ENCODE peak calls at places on chromosomes 1 and 21, in four cellular contexts. H is psoas muscle, X is heart left ventricle, C is mesendoderm. E is an unnamed sample. For H3K4me1, the result is how much of the 10 kb centered on the place peaks cover.

GRCh38 chr1:66876664-66877063 is 48.0 kb downstream of the DNAI4 start:
- DNase-seq in H (no peak), X (no peak), C (peak), E (no peak)

GRCh38 chr1:59008599-59009347 is 224.9 kb upstream of the JUN start:
- DNase-seq in H (peak), X (no peak), C (peak), E (no peak)

GRCh38 chr21:28160378-28160777 is 832.3 kb downstream of the LTN1 start:
- DNase-seq in H (peak), X (no peak), C (no peak), E (no peak)

GRCh38 chr1:221419513-221420088 is 322.3 kb downstream of the DUSP10 start:
- DNase-seq in H (no peak), X (no peak), C (no peak), E (no peak)

GRCh38 chr1:19723874-19724273 is 59.2 kb downstream of the HTR6 start:
- DNase-seq in H (no peak), X (no peak), C (peak), E (no peak)

GRCh38 chr1:10726355-10726754 is 70.1 kb downstream of the CASZ1 start:
- DNase-seq in H (peak), X (peak), C (no peak), E (no peak)

GRCh38 chr1:229788004-229788403 is 162.0 kb downstream of the URB2 start:
- DNase-seq in H (no peak), X (no peak), C (no peak), E (no peak)

GRCh38 chr1:53627666-53628065 is 111.3 kb downstream of the GLIS1 start:
- DNase-seq in H (no peak), X (no peak), C (no peak), E (no peak)

GRCh38 chr21:17660862-17661261 is 48.2 kb upstream of the BTG3 start:
- DNase-seq in H (no peak), X (no peak), C (no peak), E (no peak)

GRCh38 chr1:28573564-28573963 is 18.5 kb upstream of the RAB42 start:
- DNase-seq in H (no peak), X (no peak), C (no peak), E (no peak)

GRCh38 chr1:234256359-234256758 is 116.9 kb upstream of the COA6 start:
- DNase-seq in H (no peak), X (no peak), C (no peak), E (no peak)

GRCh38 chr1:99811075-99811474 is 39.1 kb upstream of the AGL start:
- DNase-seq in H (no peak), X (no peak), C (no peak), E (no peak)

GRCh38 chr1:234912541-234913312 is 215.9 kb downstream of the TOMM20 start:
- DNase-seq in H (no peak), X (no peak), C (no peak), E (no peak)

GRCh38 chr1:82487778-82488177 is 687.0 kb downstream of the ADGRL2 start:
- DNase-seq in H (no peak), X (no peak), C (no peak), E (no peak)

GRCh38 chr1:65323246-65323645 is 13.9 kb downstream of the DNAJC6 start:
- DNase-seq in H (no peak), X (no peak), C (no peak), E (no peak)

GRCh38 chr1:227357229-227358078 is 39.2 kb upstream of the CDC42BPA start:
- DNase-seq in H (peak), X (peak), C (peak), E (no peak)

GRCh38 chr1:103371234-103371633 is 154.3 kb upstream of the RNPC3 start:
- DNase-seq in H (peak), X (no peak), C (no peak), E (no peak)

GRCh38 chr1:53341961-53342707 is 14.3 kb upstream of the LRP8 start:
- DNase-seq in H (no peak), X (peak), C (no peak), E (no peak)

GRCh38 chr1:53682369-53682685 is 56.6 kb downstream of the GLIS1 start:
- DNase-seq in H (no peak), X (no peak), C (no peak), E (no peak)

GRCh38 chr1:58975888-58976287 is 192.0 kb upstream of the JUN start:
- DNase-seq in H (no peak), X (no peak), C (no peak), E (no peak)

GRCh38 chr1:30589083-30589482 is 134.3 kb downstream of the MATN1 start:
- DNase-seq in H (no peak), X (no peak), C (no peak), E (peak)

GRCh38 chr1:32063261-32063681 is 9.5 kb upstream of the TMEM39B start:
- DNase-seq in H (no peak), X (no peak), C (peak), E (no peak)

GRCh38 chr1:5906116-5906515 is 86.1 kb downstream of the NPHP4 start:
- DNase-seq in H (no peak), X (no peak), C (no peak), E (no peak)

DNA sequence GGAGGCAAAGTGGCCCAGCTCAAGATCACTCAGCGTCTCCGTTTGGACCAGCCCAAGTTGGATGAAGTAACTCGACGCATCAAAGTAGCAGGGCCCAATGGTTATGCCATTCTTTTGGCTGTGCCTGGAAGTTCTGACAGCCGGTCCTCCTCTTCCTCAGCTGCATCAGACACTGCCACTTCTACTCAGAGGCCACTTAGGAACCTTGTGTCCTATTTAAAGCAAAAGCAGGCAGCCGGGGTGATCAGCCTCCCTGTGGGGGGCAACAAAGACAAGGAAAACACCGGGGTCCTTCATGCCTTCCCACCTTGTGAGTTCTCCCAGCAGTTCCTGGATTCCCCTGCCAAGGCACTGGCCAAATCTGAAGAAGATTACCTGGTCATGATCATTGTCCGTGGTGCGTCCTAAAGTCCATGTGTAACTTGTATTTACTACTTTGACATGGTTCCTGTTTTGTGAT is 2.7 kb downstream of the RBM15 start:
- DNase-seq in H (no peak), X (no peak), C (peak), E (no peak)
- H3K4me1 ChIP-seq in H (half or more), X (half or more), C (under half), E (half or more)

DNA sequence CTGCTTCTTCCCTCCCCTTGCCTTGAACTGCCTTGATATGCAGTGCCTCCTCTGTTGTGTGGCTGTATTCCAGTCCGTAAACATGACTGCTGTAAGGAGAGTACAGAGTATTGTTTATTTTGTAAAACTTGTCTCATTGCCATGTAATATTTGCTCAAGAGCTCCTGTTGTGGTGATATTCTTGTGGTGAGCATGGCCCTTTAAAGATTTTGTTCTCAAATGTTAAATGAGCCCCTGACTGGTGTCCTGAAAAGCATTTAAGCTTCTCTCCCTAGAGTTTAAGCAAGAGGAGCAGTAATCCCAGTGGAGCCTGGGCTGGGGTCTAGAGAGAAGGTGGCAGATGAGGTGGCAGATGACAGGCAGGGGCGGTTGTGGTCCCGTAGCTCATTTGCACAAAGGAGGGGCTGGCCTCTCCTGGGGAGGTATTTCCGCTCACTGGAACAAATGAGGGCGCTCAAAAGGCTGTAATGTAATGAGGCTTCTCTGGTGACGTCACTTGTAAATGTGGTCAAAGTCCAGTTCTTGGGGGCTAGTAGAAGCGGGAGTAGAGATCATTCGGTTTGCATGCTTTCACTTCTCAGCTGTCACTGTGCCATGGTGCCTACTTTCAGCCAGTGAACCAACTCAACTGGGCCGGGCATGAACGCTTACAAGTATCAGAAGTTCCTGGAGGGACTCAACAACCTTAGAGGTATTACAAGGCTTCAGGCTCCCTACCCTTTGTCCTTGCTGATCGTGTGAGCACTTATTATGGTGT is 46.0 kb upstream of the MACF1 start:
- DNase-seq in H (no peak), X (no peak), C (peak), E (no peak)
- H3K4me1 ChIP-seq in H (under half), X (under half), C (under half), E (under half)

GRCh38 chr1:2320760-2321159 is 70.6 kb downstream of the MORN1 start:
- DNase-seq in H (no peak), X (no peak), C (no peak), E (no peak)

GRCh38 chr1:2319291-2319690 is 72.1 kb downstream of the MORN1 start:
- DNase-seq in H (no peak), X (no peak), C (no peak), E (no peak)

GRCh38 chr1:2318294-2319278 is 72.8 kb downstream of the MORN1 start:
- DNase-seq in H (no peak), X (no peak), C (no peak), E (no peak)

GRCh38 chr1:2321258-2321657 is 70.1 kb downstream of the MORN1 start:
- DNase-seq in H (no peak), X (no peak), C (no peak), E (no peak)

GRCh38 chr1:2320001-2320400 is 71.4 kb downstream of the MORN1 start:
- DNase-seq in H (no peak), X (no peak), C (no peak), E (no peak)
- H3K4me1 ChIP-seq in H (under half), X (under half), C (under half), E (half or more)

GRCh38 chr1:25698252-25698651 is 81.7 kb downstream of the MAN1C1 start:
- DNase-seq in H (no peak), X (no peak), C (no peak), E (no peak)

GRCh38 chr1:25700124-25700523 is 83.5 kb downstream of the MAN1C1 start:
- DNase-seq in H (peak), X (peak), C (no peak), E (no peak)

GRCh38 chr1:25701030-25701785 is 84.6 kb downstream of the MAN1C1 start:
- DNase-seq in H (no peak), X (no peak), C (no peak), E (no peak)

GRCh38 chr1:25700626-25701025 is 84.0 kb downstream of the MAN1C1 start:
- DNase-seq in H (no peak), X (no peak), C (peak), E (no peak)

GRCh38 chr1:25699501-25700089 is 83.0 kb downstream of the MAN1C1 start:
- DNase-seq in H (peak), X (peak), C (no peak), E (no peak)
- H3K4me1 ChIP-seq in H (half or more), X (half or more), C (under half), E (under half)

GRCh38 chr1:27117733-27118439 is 37.0 kb downstream of the SLC9A1 start:
- DNase-seq in H (no peak), X (no peak), C (no peak), E (no peak)
- H3K4me1 ChIP-seq in H (under half), X (half or more), C (under half), E (under half)

DNA sequence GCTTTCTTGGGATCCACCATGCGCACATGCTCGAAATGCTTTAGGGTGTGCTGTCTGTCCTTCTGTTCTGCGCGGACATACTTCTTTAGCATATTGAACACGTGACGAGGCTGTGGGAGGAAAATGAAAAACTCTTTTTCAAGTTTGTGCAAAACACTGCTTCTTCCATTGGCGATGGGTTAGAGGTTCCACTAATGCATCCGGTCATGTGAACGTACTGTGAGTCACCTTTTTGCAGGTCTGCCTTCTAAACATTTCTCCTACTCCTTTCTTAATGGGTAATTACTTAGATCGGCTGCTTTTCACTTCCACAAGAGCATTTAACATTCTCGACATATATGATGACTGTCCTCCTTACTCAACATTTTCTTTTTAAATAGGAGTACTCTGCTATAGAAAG is 214.9 kb downstream of the APP start:
- DNase-seq in H (no peak), X (no peak), C (no peak), E (no peak)
- H3K4me1 ChIP-seq in H (under half), X (under half), C (under half), E (under half)

GRCh38 chr1:154422521-154422920 is 17.4 kb downstream of the IL6R start:
- DNase-seq in H (peak), X (no peak), C (no peak), E (no peak)
- H3K4me1 ChIP-seq in H (half or more), X (half or more), C (under half), E (half or more)

DNA sequence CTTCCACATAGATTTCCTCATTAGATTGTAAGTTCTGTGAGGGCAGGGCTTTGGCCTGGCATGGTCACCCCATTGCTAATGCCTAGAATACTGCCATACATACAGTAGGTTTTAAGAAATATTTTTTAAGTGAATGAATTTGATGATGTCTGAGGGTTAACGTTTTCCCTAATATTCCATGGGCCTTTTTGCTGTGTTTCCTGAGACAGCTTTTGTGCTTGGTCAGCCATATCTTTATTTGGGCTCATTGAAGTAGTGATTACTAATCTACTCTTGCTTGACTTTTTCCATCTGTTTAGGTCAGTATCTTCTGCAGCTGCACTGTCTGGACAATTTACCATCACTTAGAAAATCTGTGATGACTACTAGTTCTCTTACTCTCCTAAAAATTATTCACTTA is 3.5 kb downstream of the CDC42 start:
- DNase-seq in H (no peak), X (no peak), C (no peak), E (no peak)
- H3K4me1 ChIP-seq in H (half or more), X (half or more), C (under half), E (half or more)

GRCh38 chr1:107535091-107535490 is 394.3 kb downstream of the NTNG1 start:
- DNase-seq in H (no peak), X (no peak), C (no peak), E (no peak)
- H3K4me1 ChIP-seq in H (under half), X (under half), C (under half), E (under half)

GRCh38 chr1:2274968-2275475 is 46.9 kb downstream of the SKI start:
- DNase-seq in H (peak), X (peak), C (no peak), E (no peak)
- H3K4me1 ChIP-seq in H (half or more), X (half or more), C (under half), E (half or more)